ENCODE peak calls at places on chromosomes 7 and 10, in four cellular contexts. One of them, this sample, is unnamed.

GRCh38 chr7:20064974-20065862 is 152.0 kb downstream of the MACC1 start:
- DNase-seq in SK-N-SH: no peak
- DNase-seq in H1: no peak
- DNase-seq in HepG2: no peak
- DNase-seq in this sample: peak

GRCh38 chr7:108280136-108280535 is 150.0 kb upstream of the LAMB4 start:
- DNase-seq in SK-N-SH: no peak
- DNase-seq in H1: no peak
- DNase-seq in HepG2: no peak
- DNase-seq in this sample: no peak

GRCh38 chr7:135275971-135276580 is 42.4 kb downstream of the STRA8 start:
- DNase-seq in SK-N-SH: no peak
- DNase-seq in H1: no peak
- DNase-seq in HepG2: no peak
- DNase-seq in this sample: no peak

GRCh38 chr7:75727881-75728592 is 10.7 kb downstream of the HIP1 start:
- DNase-seq in SK-N-SH: no peak
- DNase-seq in H1: no peak
- DNase-seq in HepG2: peak
- DNase-seq in this sample: no peak

GRCh38 chr10:79285315-79286185 is 61.7 kb upstream of the PPIF start:
- DNase-seq in SK-N-SH: no peak
- DNase-seq in H1: no peak
- DNase-seq in HepG2: no peak
- DNase-seq in this sample: peak

GRCh38 chr7:33722383-33723096 is 182.8 kb upstream of the BMPER start:
- DNase-seq in SK-N-SH: peak
- DNase-seq in H1: no peak
- DNase-seq in HepG2: peak
- DNase-seq in this sample: no peak

GRCh38 chr7:84786073-84786472 is 400.8 kb downstream of the SEMA3D start:
- DNase-seq in SK-N-SH: no peak
- DNase-seq in H1: no peak
- DNase-seq in HepG2: no peak
- DNase-seq in this sample: no peak

GRCh38 chr7:87147500-87147899 is 4.8 kb upstream of the DMTF1 start:
- DNase-seq in SK-N-SH: peak
- DNase-seq in H1: no peak
- DNase-seq in HepG2: no peak
- DNase-seq in this sample: no peak

GRCh38 chr10:104318810-104319684 is 19.2 kb downstream of the ITPRIP start:
- DNase-seq in SK-N-SH: no peak
- DNase-seq in H1: no peak
- DNase-seq in HepG2: no peak
- DNase-seq in this sample: no peak

GRCh38 chr10:48800283-48800675 is 115.6 kb downstream of the WDFY4 start:
- DNase-seq in SK-N-SH: no peak
- DNase-seq in H1: no peak
- DNase-seq in HepG2: no peak
- DNase-seq in this sample: peak
- H3K27ac ChIP-seq in SK-N-SH: no peak
- H3K27ac ChIP-seq in H1: no peak
- H3K27ac ChIP-seq in HepG2: no peak
- H3K27ac ChIP-seq in this sample: peak

DNA sequence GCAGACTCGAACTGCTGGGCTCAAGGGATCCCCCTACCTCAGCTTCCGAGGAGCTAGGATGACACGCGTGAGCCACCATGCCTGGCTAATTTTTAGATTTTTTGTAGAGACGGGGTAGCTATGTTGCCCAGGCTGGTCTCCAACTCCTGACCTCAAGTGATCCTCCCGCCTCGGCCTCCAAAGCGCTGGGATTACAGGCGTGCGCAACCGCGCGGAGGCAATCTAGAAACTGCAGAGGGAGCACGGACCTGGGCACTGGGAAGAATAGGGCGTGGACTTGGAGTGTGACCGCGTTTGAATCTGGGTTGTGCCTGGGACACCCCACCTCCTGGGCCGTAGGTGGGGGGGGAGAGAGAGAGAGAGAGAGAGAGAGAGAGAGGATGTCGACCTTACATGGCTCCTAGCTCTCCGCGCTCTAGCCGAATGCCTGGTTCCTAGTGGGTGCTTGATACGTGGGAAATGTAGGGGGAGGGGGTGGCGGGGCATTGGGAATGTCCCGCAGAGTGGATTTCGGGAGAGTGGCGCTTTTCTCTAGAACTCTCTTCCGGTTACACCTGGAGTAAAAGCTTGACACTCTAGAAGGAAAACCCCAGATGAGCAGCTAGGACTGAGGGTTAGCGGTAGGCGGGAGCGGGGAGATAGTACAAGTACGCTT is 1.2 kb upstream of the MAP3K8 start:
- DNase-seq in SK-N-SH: no peak
- DNase-seq in H1: no peak
- DNase-seq in HepG2: no peak
- DNase-seq in this sample: no peak
- TF ChIP-seq TCF12 in SK-N-SH: no peak
- TF ChIP-seq TCF12 in H1: no peak
- TF ChIP-seq TCF12 in HepG2: no peak
- TF ChIP-seq TCF12 in this sample: no peak

GRCh38 chr10:69071610-69072009 is 16.3 kb upstream of the SRGN start:
- DNase-seq in SK-N-SH: no peak
- DNase-seq in H1: no peak
- DNase-seq in HepG2: no peak
- DNase-seq in this sample: no peak

GRCh38 chr10:69070951-69071350 is 17.0 kb upstream of the SRGN start:
- DNase-seq in SK-N-SH: no peak
- DNase-seq in H1: no peak
- DNase-seq in HepG2: no peak
- DNase-seq in this sample: no peak

GRCh38 chr10:69073731-69074130 is 14.2 kb upstream of the SRGN start:
- DNase-seq in SK-N-SH: no peak
- DNase-seq in H1: no peak
- DNase-seq in HepG2: no peak
- DNase-seq in this sample: no peak

GRCh38 chr10:69074532-69074931 is 13.4 kb upstream of the SRGN start:
- DNase-seq in SK-N-SH: no peak
- DNase-seq in H1: no peak
- DNase-seq in HepG2: no peak
- DNase-seq in this sample: no peak

GRCh38 chr10:69073025-69073424 is 14.9 kb upstream of the SRGN start:
- DNase-seq in SK-N-SH: no peak
- DNase-seq in H1: no peak
- DNase-seq in HepG2: no peak
- DNase-seq in this sample: no peak
- H3K27ac ChIP-seq in SK-N-SH: no peak
- H3K27ac ChIP-seq in H1: no peak
- H3K27ac ChIP-seq in HepG2: no peak
- H3K27ac ChIP-seq in this sample: no peak

GRCh38 chr7:74185636-74186035 is 11.5 kb downstream of the EIF4H start:
- DNase-seq in SK-N-SH: no peak
- DNase-seq in H1: no peak
- DNase-seq in HepG2: no peak
- DNase-seq in this sample: no peak
- TF ChIP-seq TCF12 in SK-N-SH: no peak
- TF ChIP-seq TCF12 in H1: no peak
- TF ChIP-seq TCF12 in HepG2: no peak
- TF ChIP-seq TCF12 in this sample: no peak

GRCh38 chr10:12350167-12350872 is 973 bp downstream of the CAMK1D start:
- DNase-seq in SK-N-SH: peak
- DNase-seq in H1: no peak
- DNase-seq in HepG2: peak
- DNase-seq in this sample: no peak
- H3K27ac ChIP-seq in SK-N-SH: no peak
- H3K27ac ChIP-seq in H1: no peak
- H3K27ac ChIP-seq in HepG2: no peak
- H3K27ac ChIP-seq in this sample: peak

DNA sequence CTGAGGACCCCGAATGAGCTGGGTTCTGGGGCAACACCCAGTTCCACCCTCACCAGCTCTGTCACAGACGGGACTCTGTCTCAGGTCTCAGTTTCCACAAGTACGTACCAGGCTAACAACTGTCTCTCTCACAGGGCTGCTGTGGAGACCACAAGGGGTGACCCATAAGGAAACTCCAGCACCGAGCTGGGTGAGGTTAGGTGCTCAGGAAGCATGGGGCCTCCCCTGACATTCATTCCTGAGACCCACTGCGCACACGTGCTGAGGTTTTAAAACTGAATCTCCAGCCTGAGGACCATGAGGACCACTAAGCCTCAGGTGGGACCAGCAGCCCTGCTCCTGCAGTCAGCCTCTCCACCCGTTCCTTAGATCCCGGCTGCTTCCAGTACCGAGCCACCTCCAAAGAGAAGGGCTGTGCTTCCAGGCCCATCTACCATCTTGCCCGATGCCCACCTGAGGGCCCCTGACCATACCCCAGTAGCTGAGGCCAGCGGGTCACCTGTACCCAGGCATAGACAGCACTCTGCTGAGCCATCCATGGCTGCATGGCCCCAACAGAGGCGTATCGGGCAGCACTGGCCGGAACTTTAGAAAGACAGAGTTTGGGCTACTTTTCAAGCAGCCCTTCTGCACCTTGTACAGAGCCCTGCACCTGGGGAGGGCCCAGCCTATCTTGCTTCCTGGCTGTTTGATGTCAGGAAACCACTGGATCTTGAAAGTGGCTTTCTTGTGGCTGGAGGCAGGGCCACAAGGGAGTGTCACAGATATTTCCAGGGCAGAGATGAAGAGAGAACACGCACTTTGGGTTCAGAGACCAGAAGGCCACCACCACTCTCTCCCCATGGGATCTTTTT is 18.7 kb downstream of the HSPA12A start:
- DNase-seq in SK-N-SH: no peak
- DNase-seq in H1: no peak
- DNase-seq in HepG2: no peak
- DNase-seq in this sample: no peak
- TF ChIP-seq TCF12 in SK-N-SH: no peak
- TF ChIP-seq TCF12 in H1: no peak
- TF ChIP-seq TCF12 in HepG2: no peak
- TF ChIP-seq TCF12 in this sample: no peak

DNA sequence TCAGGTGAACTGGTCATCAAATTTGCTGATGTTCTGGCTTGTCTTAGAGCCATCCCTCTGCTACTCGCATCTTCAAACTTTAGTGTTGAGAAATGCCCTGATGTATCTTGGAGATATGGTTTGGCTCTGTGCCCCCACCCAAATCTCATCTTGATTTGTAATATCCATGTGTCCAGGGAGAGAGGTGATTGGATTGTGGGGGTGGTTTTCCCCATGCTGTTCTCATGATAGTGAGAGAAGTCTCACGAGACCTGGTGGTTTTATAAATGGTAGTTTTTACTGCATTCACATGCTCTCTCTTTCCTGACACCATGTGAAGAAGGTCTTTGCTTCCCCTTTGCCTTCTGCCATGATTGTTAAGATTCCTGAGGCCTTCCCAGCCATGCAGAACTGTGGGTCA is 74.0 kb upstream of the AFAP1L2 start:
- DNase-seq in SK-N-SH: no peak
- DNase-seq in H1: no peak
- DNase-seq in HepG2: no peak
- DNase-seq in this sample: no peak
- H3K27ac ChIP-seq in SK-N-SH: no peak
- H3K27ac ChIP-seq in H1: no peak
- H3K27ac ChIP-seq in HepG2: no peak
- H3K27ac ChIP-seq in this sample: no peak

DNA sequence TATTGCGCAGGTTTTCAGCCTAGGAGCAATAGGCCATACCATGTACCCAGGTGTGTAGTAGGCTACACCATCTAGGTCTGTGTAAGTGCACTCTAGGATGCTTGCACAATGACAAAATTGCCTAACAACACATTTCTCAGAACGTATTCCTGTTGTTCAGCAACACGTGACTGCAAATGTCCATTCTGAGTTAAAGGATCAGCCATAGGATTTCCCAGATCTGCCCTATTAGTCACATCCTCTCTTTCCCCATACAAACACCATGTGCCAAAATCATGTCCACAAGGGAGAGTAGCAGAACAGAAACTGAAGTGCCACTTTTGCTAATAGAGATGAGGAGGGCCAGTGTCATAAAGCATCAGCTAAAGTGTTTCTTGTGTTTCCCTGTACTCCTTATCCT is 42.6 kb upstream of the AMPH start:
- DNase-seq in SK-N-SH: no peak
- DNase-seq in H1: no peak
- DNase-seq in HepG2: no peak
- DNase-seq in this sample: no peak
- TF ChIP-seq TCF12 in SK-N-SH: no peak
- TF ChIP-seq TCF12 in H1: no peak
- TF ChIP-seq TCF12 in HepG2: no peak
- TF ChIP-seq TCF12 in this sample: no peak